ENCODE peak calls at places on chromosomes 2 and 18, in six cellular contexts. A is stimulated activated CD4-positive, alpha-beta T cell treated with anti-CD3 and anti-CD28 coated beads, Interleukin-4, amount 100 ng/mL, for 48 hours; O is activated T-cell treated with anti-CD3 and anti-CD28 coated beads for 1 hour; X is NCI-H1092 treated with DMSO at 0.1 percent for 48 hours; J is non-pigmented ciliary epithelial cell; G is RWPE1. B is an unnamed sample.

GRCh38 chr18:48922203-48922800 is 28.5 kb downstream of the SMAD7 start:
- DNase-seq in A (no peak), O (no peak), X (no peak), J (no peak), G (no peak), B (no peak)

GRCh38 chr2:111167238-111168162 is 46.8 kb downstream of the BCL2L11 start:
- DNase-seq in A (no peak), O (no peak), X (no peak), J (no peak), G (no peak), B (no peak)

GRCh38 chr2:157260403-157261198 is 3.1 kb downstream of the GALNT5 start:
- DNase-seq in A (no peak), O (no peak), X (no peak), J (no peak), G (no peak), B (no peak)

GRCh38 chr18:7598167-7599062 is 31.3 kb downstream of the PTPRM start:
- DNase-seq in A (no peak), O (no peak), X (no peak), J (no peak), G (no peak), B (no peak)

GRCh38 chr2:229997565-229997964 is 71.2 kb downstream of the SLC16A14 start:
- DNase-seq in A (no peak), O (no peak), X (no peak), J (no peak), G (no peak), B (no peak)

GRCh38 chr18:51575171-51575570 is 377.7 kb upstream of the MEX3C start:
- DNase-seq in A (no peak), O (no peak), X (no peak), J (no peak), G (no peak), B (no peak)

GRCh38 chr2:118013221-118013723 is 598 bp downstream of the CCDC93 start:
- DNase-seq in A (peak), O (no peak), X (no peak), J (no peak), G (peak), B (peak)

GRCh38 chr2:224517963-224518362 is 67.2 kb downstream of the CUL3 start:
- DNase-seq in A (no peak), O (no peak), X (no peak), J (no peak), G (no peak), B (no peak)

GRCh38 chr2:7953184-7953583 is 728.7 kb upstream of the ID2 start:
- DNase-seq in A (no peak), O (no peak), X (peak), J (no peak), G (no peak), B (no peak)

GRCh38 chr2:76953733-76954347 is 568.3 kb downstream of the LRRTM4 start:
- DNase-seq in A (no peak), O (no peak), X (peak), J (peak), G (peak), B (no peak)

GRCh38 chr2:190469770-190470169 is 61.6 kb downstream of the MFSD6 start:
- DNase-seq in A (no peak), O (no peak), X (peak), J (no peak), G (peak), B (no peak)

GRCh38 chr2:209458018-209458979 is 34.5 kb downstream of the MAP2 start:
- DNase-seq in A (no peak), O (no peak), X (peak), J (no peak), G (no peak), B (no peak)

GRCh38 chr18:11548940-11549551 is 60.4 kb upstream of the SLC35G4 start:
- DNase-seq in A (no peak), O (no peak), X (no peak), J (no peak), G (no peak), B (no peak)

GRCh38 chr2:138187221-138187620 is 222.9 kb downstream of the HNMT start:
- DNase-seq in A (no peak), O (no peak), X (no peak), J (no peak), G (no peak), B (no peak)

GRCh38 chr2:5982911-5983310 is 290.7 kb downstream of the SOX11 start:
- DNase-seq in A (no peak), O (no peak), X (no peak), J (no peak), G (no peak), B (no peak)

GRCh38 chr2:199458017-199458805 is 472 bp upstream of the SATB2 start:
- DNase-seq in A (no peak), O (no peak), X (peak), J (no peak), G (peak), B (no peak)